ENCODE peak calls at places on chromosomes 16 and 17, in eight cellular contexts. P, B, N, I, M, X, D and E are unnamed samples.

GRCh38 chr16:8725513-8726178 is 51.2 kb downstream of the ABAT start:
- DNase-seq in B (no peak), N (no peak), D (no peak), I (no peak), P (no peak), M (no peak), X (no peak), E (no peak)

GRCh38 chr17:54891176-54891821 is 9.4 kb upstream of the TOM1L1 start:
- DNase-seq in X (peak; percentile 84), N (peak; percentile 70), P (peak; percentile 44), B (no peak), D (no peak), I (no peak), M (peak; percentile 9), E (peak; percentile 80)

GRCh38 chr16:80591071-80591935 is 50.5 kb downstream of the DYNLRB2 start:
- DNase-seq in P (no peak), N (no peak), X (no peak), B (peak; percentile 48), I (no peak), M (no peak), D (no peak), E (no peak)

GRCh38 chr17:1512351-1512750 is 4.1 kb downstream of the INPP5K start:
- DNase-seq in P (no peak), B (no peak), X (no peak), D (no peak), I (no peak), M (no peak), N (no peak), E (no peak)

GRCh38 chr16:15031179-15031578 is 24.7 kb downstream of the NTAN1 start:
- DNase-seq in P (no peak), I (no peak), B (no peak), X (no peak), N (no peak), M (no peak), D (no peak), E (no peak)

GRCh38 chr17:1060991-1061390 is 64.1 kb downstream of the TIMM22 start:
- DNase-seq in I (no peak), P (peak; percentile 66), M (no peak), D (peak; percentile 49), X (peak; percentile 96), B (no peak), N (peak; percentile 99), E (peak; percentile 93)

GRCh38 chr17:73541111-73541510 is 103.1 kb downstream of the SDK2 start:
- DNase-seq in D (no peak), M (no peak), N (no peak), I (no peak), X (no peak), B (no peak), P (peak; percentile 30), E (no peak)

GRCh38 chr17:40779181-40779909 is 3.0 kb downstream of the KRT27 start:
- DNase-seq in P (no peak), D (peak; percentile 21), X (no peak), B (no peak), N (no peak), M (no peak), I (peak; percentile 9), E (no peak)

GRCh38 chr16:73010150-73010676 is 37.7 kb downstream of the ZFHX3 start:
- DNase-seq in N (no peak), B (no peak), D (no peak), I (no peak), M (no peak), X (no peak), P (peak; percentile 31), E (no peak)

GRCh38 chr17:57946798-57947358 is 8.3 kb downstream of the CUEDC1 start:
- DNase-seq in X (peak; percentile 60), M (no peak), B (peak; percentile 68), I (no peak), P (no peak), N (peak; percentile 83), D (peak; percentile 48), E (no peak)

GRCh38 chr17:72422505-72423285 is 301.9 kb downstream of the SOX9 start:
- DNase-seq in D (peak; percentile 69), I (peak; percentile 3), B (peak; percentile 86), X (peak; percentile 80), N (peak; percentile 100), M (no peak), P (no peak), E (peak; percentile 21)

GRCh38 chr16:7206469-7206868 is 126.2 kb upstream of the RBFOX1 start:
- DNase-seq in I (no peak), N (no peak), D (no peak), M (no peak), B (no peak), P (no peak), X (no peak), E (peak; percentile 63)

GRCh38 chr17:77180503-77181330 is 39.9 kb downstream of the SEC14L1 start:
- DNase-seq in X (no peak), N (no peak), I (no peak), B (no peak), P (no peak), M (no peak), D (no peak), E (no peak)

GRCh38 chr16:57019746-57020145 is 30.4 kb downstream of the NLRC5 start:
- DNase-seq in D (no peak), X (no peak), I (no peak), M (no peak), P (no peak), B (no peak), N (no peak), E (no peak)

GRCh38 chr17:45170976-45171337 is 9.3 kb downstream of the HEXIM2 start:
- DNase-seq in M (no peak), D (peak; percentile 74), B (no peak), P (no peak), N (no peak), I (no peak), X (peak; percentile 84), E (peak; percentile 83)

GRCh38 chr17:59707971-59708425 is 544 bp downstream of the VMP1 start:
- DNase-seq in B (no peak), N (no peak), P (no peak), I (no peak), D (no peak), X (peak; percentile 31), M (no peak), E (no peak)

GRCh38 chr17:35254107-35254802 is 11.4 kb downstream of the SLFN5 start:
- DNase-seq in N (peak; percentile 98), P (no peak), D (peak; percentile 44), X (peak; percentile 80), B (no peak), I (no peak), M (no peak), E (peak; percentile 98)

GRCh38 chr17:76969598-76970172 is 101.5 kb downstream of the MGAT5B start:
- DNase-seq in B (no peak), P (peak; percentile 75), D (no peak), M (no peak), X (no peak), N (peak; percentile 35), I (peak; percentile 11), E (peak; percentile 5)

GRCh38 chr17:35930211-35931065 is at the start of gene RDM1:
- DNase-seq in M (peak; percentile 75), D (peak; percentile 61), P (peak; percentile 82), I (peak; percentile 90), N (peak; percentile 85), X (peak; percentile 85), B (peak; percentile 90), E (peak; percentile 81)